ENCODE peak calls at places on chromosomes 16 and 17, in eight cellular contexts. I is heart left ventricle, H is NB4, Q is right cardiac atrium, E is HFFc6, N is non-pigmented ciliary epithelial cell, F is left colon, S is fibroblast of pulmonary artery. B is an unnamed sample.

GRCh38 chr16:70152578-70153302 is 20.8 kb upstream of the CLEC18C start:
- DNase-seq in N (no peak), I (no peak), S (no peak), H (no peak), E (no peak), Q (no peak), F (peak; percentile 60), B (no peak)

GRCh38 chr16:89847056-89847929 is 19.0 kb downstream of the SPIRE2 start:
- DNase-seq in Q (no peak), S (no peak), I (no peak), H (no peak), N (no peak), F (peak; percentile 79), E (no peak), B (peak; percentile 12)

GRCh38 chr16:82995927-82996441 is 369.2 kb downstream of the CDH13 start:
- DNase-seq in F (peak; percentile 50), H (peak; percentile 21), N (peak; percentile 70), I (peak; percentile 30), Q (no peak), E (peak; percentile 62), S (peak; percentile 94), B (no peak)

GRCh38 chr16:67842509-67843342 is 606 bp downstream of the THAP11 start:
- DNase-seq in H (peak; percentile 82), Q (peak; percentile 85), S (peak; percentile 56), F (peak; percentile 44), E (peak; percentile 30), I (peak; percentile 59), N (no peak), B (peak; percentile 5)

GRCh38 chr16:66406534-66407368 is 20.3 kb upstream of the BEAN1 start:
- DNase-seq in I (peak; percentile 85), E (peak; percentile 62), Q (peak; percentile 93), H (peak; percentile 74), S (peak; percentile 74), N (no peak), F (peak; percentile 74), B (peak; percentile 26)

GRCh38 chr17:35094902-35095301 is 24.8 kb downstream of the RAD51D start:
- DNase-seq in S (peak; percentile 90), E (peak; percentile 84), F (no peak), N (peak; percentile 72), H (peak; percentile 67), Q (no peak), I (no peak), B (no peak)

GRCh38 chr17:3032258-3033247 is 30.9 kb downstream of the OR1D5 start:
- DNase-seq in N (no peak), F (no peak), S (no peak), E (no peak), Q (peak; percentile 13), H (no peak), I (no peak), B (no peak)

GRCh38 chr16:2857451-2858244 is at the start of gene PRSS22:
- DNase-seq in Q (no peak), N (no peak), I (no peak), F (peak; percentile 63), S (no peak), H (no peak), E (no peak), B (peak; percentile 6)

GRCh38 chr17:73841431-73842060 is 197.3 kb upstream of the SDK2 start:
- DNase-seq in N (no peak), S (no peak), Q (no peak), H (peak; percentile 10), F (no peak), I (no peak), E (no peak), B (peak; percentile 38)

GRCh38 chr16:66660422-66661209 is 35.9 kb downstream of the CMTM4 start:
- DNase-seq in I (peak; percentile 82), S (peak; percentile 87), E (peak; percentile 91), Q (peak; percentile 80), H (peak; percentile 59), N (peak; percentile 68), F (peak; percentile 49), B (no peak)

GRCh38 chr17:29048440-29049360 is 5.8 kb downstream of the PIPOX start:
- DNase-seq in S (no peak), F (no peak), Q (no peak), H (no peak), E (peak; percentile 43), N (no peak), I (no peak), B (peak; percentile 93)

GRCh38 chr16:65119905-65120341 is 1.9 kb downstream of the CDH11 start:
- DNase-seq in E (peak; percentile 81), S (peak; percentile 87), I (no peak), Q (peak; percentile 46), N (no peak), H (no peak), F (no peak), B (no peak)

GRCh38 chr17:69972251-69972650 is 102.8 kb upstream of the KCNJ16 start:
- DNase-seq in F (no peak), N (no peak), S (peak; percentile 3), Q (no peak), I (no peak), E (peak; percentile 19), H (no peak), B (no peak)

GRCh38 chr16:15443753-15444152 is 9.4 kb downstream of the BMERB1 start:
- DNase-seq in N (no peak), I (no peak), F (no peak), H (no peak), S (no peak), E (no peak), Q (no peak), B (no peak)

GRCh38 chr16:55622930-55623561 is 32.7 kb upstream of the SLC6A2 start:
- DNase-seq in S (no peak), H (peak; percentile 11), N (no peak), F (no peak), Q (no peak), I (no peak), E (no peak), B (no peak)

GRCh38 chr16:9463461-9463860 is 372.0 kb downstream of the HAPSTR1 start:
- DNase-seq in I (no peak), Q (no peak), F (no peak), S (no peak), N (no peak), H (no peak), E (no peak), B (no peak)

GRCh38 chr17:21286066-21286770 is 1.7 kb downstream of the MAP2K3 start:
- DNase-seq in Q (peak; percentile 95), F (peak; percentile 96), S (peak; percentile 99), I (peak; percentile 96), H (peak; percentile 96), N (peak; percentile 96), E (peak; percentile 97), B (no peak)

B was measured in NCI-H526 treated with DMSO at 0.1 percent for 48 hours.